ENCODE peak calls at places on chromosomes 12 and 14, in ten cellular contexts. N is activated naive CD4-positive, alpha-beta T cell treated with anti-CD3 and anti-CD28 coated beads for 36 hours; D is fibroblast of mammary gland; T is progenitor cell of endocrine pancreas; R is CD4-positive, alpha-beta T cell; W is iPS DF 6.9; U is astrocyte of the cerebellum; P is pancreas; C is M059J; H is activated T-cell treated with anti-CD3 and anti-CD28 coated beads, Interleukin-2, amount 50 U/mL, for 48 hours. F is an unnamed sample.

GRCh38 chr14:98819867-98820206 is 452.2 kb downstream of the BCL11B start:
- DNase-seq in T (no peak), D (no peak), N (no peak), W (peak), U (no peak), C (no peak), H (no peak), P (no peak), R (no peak), F (no peak)

GRCh38 chr12:94596596-94596995 is 53.8 kb downstream of the TMCC3 start:
- DNase-seq in W (no peak), T (no peak), R (no peak), U (no peak), C (peak), N (no peak), P (no peak), H (no peak), D (peak), F (peak)

GRCh38 chr12:24617471-24617870 is 331.4 kb downstream of the BCAT1 start:
- DNase-seq in H (no peak), C (peak), T (no peak), W (no peak), D (peak), U (peak), R (no peak), N (no peak), P (no peak), F (peak)

GRCh38 chr12:129870146-129870545 is 33.7 kb downstream of the TMEM132D start:
- DNase-seq in H (no peak), R (no peak), D (no peak), W (no peak), C (no peak), T (no peak), N (no peak), P (no peak), U (no peak), F (no peak)

GRCh38 chr12:111775205-111776193 is 8.8 kb downstream of the ALDH2 start:
- DNase-seq in U (no peak), W (no peak), R (no peak), D (peak), C (no peak), H (no peak), P (peak), T (no peak), N (no peak), F (peak)

GRCh38 chr14:89265229-89265628 is 151.8 kb downstream of the FOXN3 start:
- DNase-seq in D (no peak), C (no peak), R (no peak), H (no peak), P (no peak), T (no peak), W (no peak), U (no peak), N (no peak), F (no peak)

GRCh38 chr14:39576258-39576657 is 144.0 kb upstream of the FBXO33 start:
- DNase-seq in T (no peak), P (no peak), C (no peak), W (no peak), H (no peak), N (no peak), D (no peak), U (no peak), R (no peak), F (no peak)

GRCh38 chr14:23481362-23481970 is 12.0 kb downstream of the NGDN start:
- DNase-seq in W (no peak), C (peak), R (no peak), H (no peak), N (no peak), T (no peak), U (no peak), D (peak), P (no peak), F (peak)

GRCh38 chr12:91327136-91327535 is 144.5 kb upstream of the DCN start:
- DNase-seq in P (no peak), H (no peak), R (no peak), W (no peak), N (no peak), D (peak), T (no peak), U (no peak), C (no peak), F (peak)

GRCh38 chr12:56358836-56359532 is 923 bp downstream of the STAT2 start:
- DNase-seq in P (no peak), D (peak), C (peak), U (peak), T (no peak), R (no peak), H (no peak), N (peak), W (no peak), F (peak)

GRCh38 chr12:14362347-14362746 is 3.1 kb upstream of the ATF7IP start:
- DNase-seq in D (no peak), N (no peak), H (no peak), C (no peak), W (no peak), P (no peak), U (no peak), R (no peak), T (no peak), F (no peak)

GRCh38 chr12:81181701-81182100 is 103.8 kb downstream of the ACSS3 start:
- DNase-seq in N (no peak), T (no peak), H (no peak), D (peak), C (no peak), W (no peak), R (no peak), U (no peak), P (no peak), F (no peak)

GRCh38 chr14:92440345-92441003 is 73.1 kb upstream of the RIN3 start:
- DNase-seq in R (no peak), D (no peak), W (no peak), T (no peak), H (no peak), P (no peak), N (no peak), U (no peak), C (no peak), F (no peak)

GRCh38 chr14:92936085-92936484 is 13.1 kb downstream of the CHGA start:
- DNase-seq in H (no peak), R (no peak), D (no peak), W (no peak), U (no peak), C (no peak), P (peak), T (no peak), N (no peak), F (no peak)

GRCh38 chr14:96739511-96739910 is 57.7 kb upstream of the VRK1 start:
- DNase-seq in T (no peak), N (no peak), U (no peak), H (no peak), D (no peak), R (no peak), P (no peak), W (no peak), C (no peak), F (no peak)

GRCh38 chr14:57930241-57930975 is 64.5 kb upstream of the SLC35F4 start:
- DNase-seq in C (no peak), W (no peak), N (no peak), D (no peak), P (no peak), H (no peak), T (no peak), U (no peak), R (no peak), F (no peak)

GRCh38 chr14:68231832-68232642 is 412.5 kb downstream of the RAD51B start:
- DNase-seq in D (peak), P (no peak), C (no peak), W (no peak), T (no peak), U (no peak), N (no peak), H (no peak), R (no peak), F (peak)